ENCODE peak calls at places on chromosome 17, in five cellular contexts. U, E, V, T and Q are unnamed samples.

GRCh38 chr17:17058304-17058703 is 16.0 kb downstream of the MPRIP start:
- DNase-seq in T (no peak), E (no peak), U (no peak), V (no peak), Q (no peak)

GRCh38 chr17:75785016-75785769 is 587 bp downstream of the UNK start:
- DNase-seq in V (peak), T (peak), E (no peak), U (peak), Q (peak)

GRCh38 chr17:61247438-61247837 is 152.2 kb upstream of the TBX2 start:
- DNase-seq in V (peak), U (no peak), T (no peak), E (no peak), Q (no peak)

GRCh38 chr17:16371742-16372141 is 9.1 kb upstream of the UBB start:
- DNase-seq in V (peak), E (no peak), T (no peak), U (no peak), Q (no peak)

GRCh38 chr17:77836557-77837041 is 121.9 kb upstream of the TNRC6C start:
- DNase-seq in T (peak), E (no peak), U (no peak), V (no peak), Q (no peak)

GRCh38 chr17:82956146-82956725 is 116.4 kb upstream of the ZNF750 start:
- DNase-seq in E (no peak), V (no peak), U (no peak), T (no peak), Q (no peak)

GRCh38 chr17:50719144-50719923 is at the start of gene LUC7L3:
- DNase-seq in V (peak), E (peak), U (peak), T (peak), Q (peak)

GRCh38 chr17:46162871-46163270 is 30.4 kb downstream of the KANSL1 start:
- DNase-seq in U (no peak), V (no peak), T (no peak), E (no peak), Q (no peak)

GRCh38 chr17:58060596-58061191 is 22.5 kb upstream of the DYNLL2 start:
- DNase-seq in U (no peak), E (no peak), T (no peak), V (peak), Q (no peak)

GRCh38 chr17:82061047-82061925 is 4.3 kb downstream of the DUS1L start:
- DNase-seq in V (no peak), E (no peak), T (no peak), U (no peak), Q (no peak)

GRCh38 chr17:59838196-59838911 is 54.4 kb downstream of the TUBD1 start:
- DNase-seq in U (no peak), V (no peak), E (no peak), T (no peak), Q (no peak)

GRCh38 chr17:63550816-63551639 is 751 bp downstream of the DCAF7 start:
- DNase-seq in U (no peak), E (no peak), V (peak), T (no peak), Q (peak)

GRCh38 chr17:82863941-82864720 is 24.3 kb upstream of the ZNF750 start:
- DNase-seq in E (peak), V (peak), U (no peak), T (no peak), Q (no peak)

GRCh38 chr17:48726182-48726915 is 2.2 kb downstream of the HOXB13 start:
- DNase-seq in T (no peak), U (no peak), V (no peak), E (no peak), Q (no peak)

GRCh38 chr17:34654276-34654675 is 74.9 kb downstream of the TMEM132E start:
- DNase-seq in T (no peak), V (no peak), E (no peak), U (no peak), Q (no peak)

GRCh38 chr17:31156326-31156725 is 61.5 kb downstream of the NF1 start:
- DNase-seq in T (no peak), E (no peak), V (peak), U (no peak), Q (no peak)

GRCh38 chr17:46758614-46759013 is 59.9 kb downstream of the WNT3 start:
- DNase-seq in T (peak), V (no peak), E (no peak), U (no peak), Q (no peak)

GRCh38 chr17:44095647-44096496 is 25.3 kb downstream of the G6PC3 start:
- DNase-seq in V (peak), T (peak), E (no peak), U (peak), Q (peak)

GRCh38 chr17:3909257-3909656 is 7.0 kb downstream of the P2RX1 start:
- DNase-seq in E (no peak), U (no peak), T (no peak), V (no peak), Q (no peak)

GRCh38 chr17:2237960-2238359 is 65.6 kb downstream of the SMG6 start:
- DNase-seq in U (no peak), V (no peak), T (no peak), E (no peak), Q (no peak)

GRCh38 chr17:18250259-18250658 is 8.3 kb downstream of the FLII start:
- DNase-seq in U (no peak), V (no peak), E (no peak), T (no peak), Q (no peak)

GRCh38 chr17:2551493-2551892 is 39.8 kb upstream of the METTL16 start:
- DNase-seq in E (no peak), V (no peak), U (no peak), T (no peak), Q (no peak)

GRCh38 chr17:73955616-73956015 is 247.9 kb upstream of the RPL38 start:
- DNase-seq in T (no peak), E (no peak), V (no peak), U (no peak), Q (no peak)

GRCh38 chr17:78497115-78497540 is 80.1 kb downstream of the DNAH17 start:
- DNase-seq in V (peak), E (peak), U (peak), T (peak), Q (peak)

GRCh38 chr17:61400058-61400785 is 579 bp downstream of the TBX2 start:
- DNase-seq in E (no peak), U (no peak), T (no peak), V (peak), Q (no peak)